ENCODE peak calls at places on chromosome 13, in seven cellular contexts. I is astrocyte of the spinal cord, H is mammary epithelial cell, W is mucosa of descending colon, X is neural progenitor cell, S is thyroid gland, U is psoas muscle. B is an unnamed sample.

GRCh38 chr13:22837980-22838615 is 342.7 kb upstream of the SGCG start:
- DNase-seq in I (no peak), H (no peak), W (no peak), X (no peak), S (peak), U (no peak), B (no peak)

GRCh38 chr13:75721307-75721706 is 85.2 kb downstream of the LMO7 start:
- DNase-seq in I (no peak), H (no peak), W (no peak), X (no peak), S (no peak), U (no peak), B (no peak)

GRCh38 chr13:103431880-103432279 is 365.7 kb upstream of the SLC10A2 start:
- DNase-seq in I (no peak), H (no peak), W (no peak), X (no peak), S (no peak), U (no peak), B (no peak)

GRCh38 chr13:51241720-51242119 is 19.5 kb downstream of the FAM124A start:
- DNase-seq in I (no peak), H (no peak), W (no peak), X (no peak), S (no peak), U (no peak), B (peak)

GRCh38 chr13:50588736-50589135 is 254.8 kb downstream of the DLEU7 start:
- DNase-seq in I (no peak), H (no peak), W (no peak), X (no peak), S (no peak), U (no peak), B (peak)

GRCh38 chr13:49246850-49247721 is 639 bp upstream of the CDADC1 start:
- DNase-seq in I (no peak), H (no peak), W (no peak), X (no peak), S (no peak), U (no peak), B (no peak)

GRCh38 chr13:109243311-109243951 is 543.0 kb downstream of the IRS2 start:
- DNase-seq in I (peak), H (peak), W (no peak), X (no peak), S (no peak), U (no peak), B (peak)

GRCh38 chr13:96637039-96637438 is 357.2 kb downstream of the OXGR1 start:
- DNase-seq in I (no peak), H (no peak), W (no peak), X (no peak), S (no peak), U (no peak), B (no peak)

GRCh38 chr13:47216176-47216822 is 319.4 kb upstream of the HTR2A start:
- DNase-seq in I (no peak), H (peak), W (no peak), X (no peak), S (no peak), U (no peak), B (peak)

GRCh38 chr13:20882206-20882605 is 20.3 kb downstream of the XPO4 start:
- DNase-seq in I (no peak), H (peak), W (no peak), X (peak), S (no peak), U (no peak), B (peak)

GRCh38 chr13:67421475-67421874 is 191.3 kb upstream of the PCDH9 start:
- DNase-seq in I (no peak), H (no peak), W (no peak), X (no peak), S (no peak), U (no peak), B (no peak)

GRCh38 chr13:99275093-99275469 is 16.9 kb upstream of the GPR18 start:
- DNase-seq in I (peak), H (peak), W (peak), X (no peak), S (peak), U (no peak), B (peak)

GRCh38 chr13:100789481-100789880 is 114.9 kb upstream of the TMTC4 start:
- DNase-seq in I (peak), H (peak), W (no peak), X (no peak), S (peak), U (no peak), B (peak)

GRCh38 chr13:23610187-23610576 is 40.0 kb downstream of the TNFRSF19 start:
- DNase-seq in I (peak), H (no peak), W (no peak), X (no peak), S (no peak), U (no peak), B (peak)

GRCh38 chr13:72004975-72005374 is 138.0 kb upstream of the DACH1 start:
- DNase-seq in I (peak), H (no peak), W (no peak), X (peak), S (no peak), U (no peak), B (peak)

GRCh38 chr13:91719033-91719432 is 320.6 kb downstream of the GPC5 start:
- DNase-seq in I (peak), H (no peak), W (no peak), X (no peak), S (no peak), U (no peak), B (peak)

GRCh38 chr13:110989331-110989730 is 74.5 kb upstream of the ANKRD10 start:
- DNase-seq in I (peak), H (no peak), W (no peak), X (no peak), S (no peak), U (no peak), B (peak)

GRCh38 chr13:104571161-104571889 is 1505.1 kb upstream of the SLC10A2 start:
- DNase-seq in I (peak), H (peak), W (no peak), X (peak), S (peak), U (peak), B (peak)

GRCh38 chr13:24672141-24673132 is 7.8 kb upstream of the ATP12A start:
- DNase-seq in I (no peak), H (no peak), W (no peak), X (no peak), S (no peak), U (no peak), B (no peak)
- H3K4me3 ChIP-seq in I (no peak), H (no peak), W (no peak), X (no peak), S (no peak), U (no peak), B (no peak)

GRCh38 chr13:41658057-41658642 is 200.8 kb downstream of the RGCC start:
- DNase-seq in I (peak), H (no peak), W (no peak), X (no peak), S (no peak), U (no peak), B (peak)
- TF ChIP-seq CTCF in I (no peak), H (no peak), W (no peak), X (peak), S (no peak), U (no peak), B (no peak)

DNA sequence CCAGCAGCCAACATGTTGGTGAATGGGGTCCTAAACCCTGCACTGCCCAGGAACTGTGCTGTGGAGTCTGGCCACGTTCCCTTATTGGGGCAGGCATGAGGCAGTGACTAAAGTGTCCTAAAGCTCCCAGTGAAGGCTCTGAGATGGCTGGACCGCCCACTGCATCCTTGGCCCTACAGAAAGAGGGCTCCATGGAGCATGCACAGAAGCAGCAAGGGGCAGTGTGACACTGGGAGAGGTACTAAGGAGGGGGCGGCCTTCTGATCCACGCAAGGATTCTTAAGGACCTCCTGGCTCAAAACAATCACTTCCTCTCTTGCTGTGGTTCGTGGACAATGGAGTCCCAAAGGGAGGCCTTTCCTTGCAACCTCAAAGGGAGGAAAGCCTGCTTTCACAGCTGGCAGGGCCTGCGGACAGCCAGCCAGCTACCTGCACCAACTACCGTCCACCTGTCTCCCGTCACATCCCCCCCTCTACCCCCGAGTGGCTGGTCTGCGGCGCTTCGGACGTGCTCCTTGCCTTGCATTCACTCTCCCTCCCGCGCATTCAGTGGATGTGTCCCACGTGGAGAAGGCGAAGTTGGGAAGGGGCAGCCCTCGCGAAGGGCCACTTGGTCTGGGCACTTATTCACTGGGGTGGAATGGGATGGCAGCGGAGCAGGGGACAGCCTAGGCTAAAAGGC is 63.9 kb upstream of the STARD13 start:
- DNase-seq in I (no peak), H (no peak), W (peak), X (peak), S (peak), U (peak), B (peak)
- H3K4me3 ChIP-seq in I (peak), H (no peak), W (peak), X (peak), S (peak), U (peak), B (peak)

DNA sequence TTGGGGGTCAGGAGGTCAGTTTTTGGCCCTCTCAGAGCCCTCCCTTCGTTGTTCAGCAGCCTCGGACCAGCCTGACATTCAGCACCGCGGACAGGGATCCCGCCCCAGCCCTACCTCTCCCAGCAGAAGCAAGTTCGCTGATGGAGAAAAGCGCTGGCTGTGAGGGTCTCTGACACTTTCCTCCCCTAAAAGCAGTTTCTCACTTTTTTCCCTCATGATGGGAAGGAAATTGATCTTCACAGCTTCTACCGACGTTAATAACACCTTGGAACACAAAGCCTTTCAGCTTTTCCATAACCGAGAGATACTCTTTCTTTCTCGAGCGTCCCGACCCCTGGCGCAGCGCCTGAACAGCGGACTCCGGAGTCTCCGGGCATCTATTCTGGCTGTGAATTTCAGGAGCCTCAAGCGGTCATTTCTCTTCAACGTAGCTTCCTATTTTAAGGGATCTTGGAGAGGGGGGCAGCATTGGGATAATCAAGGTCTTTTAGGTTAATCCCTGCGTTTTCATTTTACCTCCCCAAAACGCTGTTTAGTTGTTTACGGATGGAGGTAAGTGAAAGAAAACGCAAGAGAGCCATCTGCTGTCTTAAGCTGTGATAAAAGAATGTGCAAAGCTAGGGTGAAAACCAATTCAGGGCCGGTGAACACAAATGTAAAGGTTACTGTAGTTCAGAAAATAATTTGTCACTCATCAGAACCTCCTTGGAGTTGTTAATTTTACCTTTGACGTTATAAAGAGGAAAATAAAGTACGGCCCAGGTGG is 467.2 kb downstream of the ITGBL1 start:
- DNase-seq in I (peak), H (no peak), W (no peak), X (peak), S (peak), U (no peak), B (peak)
- TF ChIP-seq CTCF in I (peak), H (no peak), W (no peak), X (peak), S (no peak), U (no peak), B (no peak)

DNA sequence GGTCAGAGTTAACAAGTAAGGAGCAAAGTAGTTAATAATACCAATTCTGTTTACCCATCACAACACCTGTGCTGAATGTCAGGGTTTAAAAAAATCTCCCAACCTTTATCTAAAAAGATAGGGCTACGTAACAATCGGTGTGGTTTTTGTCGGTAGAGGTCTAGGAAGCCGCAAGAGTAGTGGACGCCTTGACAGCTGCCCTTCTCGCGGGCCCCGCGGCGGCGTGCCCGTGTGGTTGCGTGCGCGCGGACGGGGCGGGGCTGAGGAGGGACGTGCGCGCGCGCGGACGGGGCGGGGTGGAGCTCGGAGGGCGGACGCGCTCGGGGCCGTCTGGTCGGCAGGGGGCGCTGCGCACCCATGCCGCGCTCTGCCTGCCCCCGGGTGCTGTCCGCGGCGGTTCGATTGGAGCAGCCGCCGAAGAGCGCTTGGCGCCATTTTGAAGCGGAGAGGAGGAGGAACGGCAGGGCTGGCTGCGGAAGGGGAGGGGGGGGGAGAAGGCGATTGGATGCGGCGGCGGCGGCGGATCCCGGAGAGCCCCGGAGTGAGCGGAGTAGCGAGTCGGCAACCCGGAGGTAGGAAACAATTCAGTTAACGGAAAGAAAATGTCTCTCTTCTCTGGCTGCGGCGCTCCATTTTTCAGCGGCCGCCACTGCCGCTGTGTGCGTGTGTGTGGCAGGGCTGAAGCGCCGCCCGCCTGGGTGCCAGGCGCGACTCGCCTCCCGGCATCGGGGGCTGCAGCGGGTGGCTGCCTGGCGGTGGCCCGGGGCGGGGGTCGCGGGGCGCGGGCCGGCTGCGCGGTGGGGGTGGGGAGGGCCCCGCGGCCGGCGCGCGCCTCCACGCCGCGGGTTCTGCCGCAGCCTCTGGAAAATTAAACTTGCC is at the start of gene PDS5B:
- DNase-seq in I (peak), H (peak), W (peak), X (peak), S (peak), U (peak), B (peak)
- H3K4me3 ChIP-seq in I (peak), H (peak), W (peak), X (peak), S (peak), U (peak), B (peak)

GRCh38 chr13:45180713-45181601 is 19.9 kb downstream of the KCTD4 start:
- DNase-seq in I (peak), H (no peak), W (no peak), X (no peak), S (no peak), U (no peak), B (peak)
- TF ChIP-seq CTCF in I (no peak), H (no peak), W (no peak), X (no peak), S (no peak), U (no peak), B (no peak)

GRCh38 chr13:39362652-39363390 is 240.2 kb downstream of the LHFPL6 start:
- DNase-seq in I (no peak), H (peak), W (no peak), X (peak), S (no peak), U (no peak), B (peak)

GRCh38 chr13:39369161-39369890 is 233.7 kb downstream of the LHFPL6 start:
- DNase-seq in I (no peak), H (no peak), W (no peak), X (no peak), S (no peak), U (no peak), B (no peak)

GRCh38 chr13:39365879-39366278 is 237.1 kb downstream of the LHFPL6 start:
- DNase-seq in I (no peak), H (no peak), W (no peak), X (no peak), S (no peak), U (no peak), B (peak)

GRCh38 chr13:39363393-39363792 is 239.6 kb downstream of the LHFPL6 start:
- DNase-seq in I (no peak), H (no peak), W (no peak), X (no peak), S (no peak), U (no peak), B (peak)

GRCh38 chr13:39364797-39365468 is 238.1 kb downstream of the LHFPL6 start:
- DNase-seq in I (peak), H (peak), W (no peak), X (peak), S (no peak), U (no peak), B (peak)
- H3K4me3 ChIP-seq in I (no peak), H (peak), W (no peak), X (no peak), S (no peak), U (no peak), B (no peak)

GRCh38 chr13:36841411-36841810 is 22.4 kb downstream of the RFXAP start:
- DNase-seq in I (no peak), H (no peak), W (no peak), X (no peak), S (no peak), U (no peak), B (peak)
- TF ChIP-seq CTCF in I (no peak), H (peak), W (no peak), X (no peak), S (no peak), U (no peak), B (peak)